ENCODE peak calls at places on chromosomes 6 and 20, in eight cellular contexts. I, P, X, C, R, K, A and M are unnamed samples.

GRCh38 chr6:157230971-157231370 is 92.3 kb downstream of the TMEM242 start:
- DNase-seq in I (no peak), P (no peak), X (no peak), C (no peak), R (no peak), K (no peak), A (no peak), M (no peak)

GRCh38 chr20:34264141-34264540 is 22.9 kb downstream of the ASIP start:
- DNase-seq in I (no peak), P (no peak), X (no peak), C (no peak), R (no peak), K (no peak), A (no peak), M (no peak)

GRCh38 chr6:126963077-126963809 is 155.2 kb upstream of the RSPO3 start:
- DNase-seq in I (no peak), P (no peak), X (no peak), C (no peak), R (no peak), K (no peak), A (no peak), M (no peak)

GRCh38 chr6:68038815-68039408 is 596.2 kb upstream of the ADGRB3 start:
- DNase-seq in I (no peak), P (no peak), X (no peak), C (no peak), R (no peak), K (no peak), A (no peak), M (no peak)

GRCh38 chr6:89284963-89285735 is 29.9 kb downstream of the GABRR2 start:
- DNase-seq in I (no peak), P (no peak), X (no peak), C (no peak), R (no peak), K (no peak), A (no peak), M (no peak)

GRCh38 chr20:32050851-32051556 is 1.0 kb upstream of the HCK start:
- DNase-seq in I (no peak), P (no peak), X (no peak), C (no peak), R (no peak), K (no peak), A (no peak), M (no peak)

GRCh38 chr6:23642849-23643248 is 483.2 kb upstream of the NRSN1 start:
- DNase-seq in I (no peak), P (no peak), X (no peak), C (no peak), R (no peak), K (no peak), A (no peak), M (no peak)

GRCh38 chr20:52482049-52482448 is 290.5 kb upstream of the ZFP64 start:
- DNase-seq in I (no peak), P (no peak), X (no peak), C (no peak), R (no peak), K (no peak), A (peak), M (no peak)

GRCh38 chr6:63689421-63689820 is 53.8 kb downstream of the PHF3 start:
- DNase-seq in I (no peak), P (no peak), X (no peak), C (no peak), R (no peak), K (no peak), A (peak), M (no peak)

GRCh38 chr6:146336200-146336599 is 207.4 kb upstream of the RAB32 start:
- DNase-seq in I (no peak), P (peak), X (no peak), C (no peak), R (no peak), K (no peak), A (no peak), M (no peak)

GRCh38 chr6:112286010-112286409 is 31.6 kb upstream of the LAMA4 start:
- DNase-seq in I (no peak), P (no peak), X (no peak), C (no peak), R (no peak), K (no peak), A (no peak), M (no peak)

GRCh38 chr6:24910331-24910849 is 25.4 kb downstream of the RIPOR2 start:
- DNase-seq in I (no peak), P (no peak), X (no peak), C (no peak), R (no peak), K (no peak), A (peak), M (no peak)

GRCh38 chr6:43285415-43285814 is 12.6 kb upstream of the SLC22A7 start:
- DNase-seq in I (no peak), P (no peak), X (no peak), C (no peak), R (no peak), K (no peak), A (peak), M (no peak)

GRCh38 chr6:43283905-43284304 is 14.2 kb upstream of the SLC22A7 start:
- DNase-seq in I (no peak), P (no peak), X (no peak), C (no peak), R (no peak), K (no peak), A (no peak), M (no peak)

GRCh38 chr6:43285832-43286231 is 12.2 kb upstream of the SLC22A7 start:
- DNase-seq in I (no peak), P (no peak), X (no peak), C (no peak), R (no peak), K (no peak), A (no peak), M (no peak)

GRCh38 chr6:43283514-43283901 is 14.6 kb upstream of the SLC22A7 start:
- DNase-seq in I (no peak), P (no peak), X (no peak), C (no peak), R (no peak), K (no peak), A (no peak), M (no peak)

DNA sequence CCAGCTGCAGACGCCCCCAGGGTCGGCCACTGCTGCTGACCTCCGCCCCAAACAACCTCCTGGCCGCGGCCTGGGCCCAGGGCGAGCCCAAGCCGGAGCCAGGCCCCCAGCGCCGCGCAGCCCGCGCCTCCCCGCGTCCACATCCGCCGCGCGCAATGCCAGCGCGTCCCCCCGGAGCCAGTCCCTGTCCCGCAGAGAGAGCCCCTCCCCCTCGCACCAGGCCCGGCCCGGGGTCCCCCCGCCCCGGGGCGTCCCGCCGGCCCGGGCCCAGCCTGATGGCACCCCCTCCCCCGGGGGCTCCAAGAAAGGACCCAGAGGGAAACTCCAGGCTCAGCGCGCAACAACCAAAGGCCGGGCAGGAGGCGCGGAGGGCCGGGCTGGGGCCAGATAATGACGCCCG is 13.1 kb upstream of the SLC22A7 start:
- DNase-seq in I (no peak), P (no peak), X (no peak), C (no peak), R (no peak), K (no peak), A (peak), M (no peak)
- TF ChIP-seq EZH2 in I (no peak), P (no peak), X (no peak), C (no peak), R (no peak), K (peak), A (no peak), M (no peak)

GRCh38 chr6:153074761-153075160 is 56.3 kb downstream of the RGS17 start:
- DNase-seq in I (no peak), P (no peak), X (no peak), C (no peak), R (no peak), K (no peak), A (no peak), M (no peak)
- H3K4me2 ChIP-seq in I (no peak), P (no peak), X (no peak), C (no peak), R (no peak), K (no peak), A (no peak), M (no peak)

DNA sequence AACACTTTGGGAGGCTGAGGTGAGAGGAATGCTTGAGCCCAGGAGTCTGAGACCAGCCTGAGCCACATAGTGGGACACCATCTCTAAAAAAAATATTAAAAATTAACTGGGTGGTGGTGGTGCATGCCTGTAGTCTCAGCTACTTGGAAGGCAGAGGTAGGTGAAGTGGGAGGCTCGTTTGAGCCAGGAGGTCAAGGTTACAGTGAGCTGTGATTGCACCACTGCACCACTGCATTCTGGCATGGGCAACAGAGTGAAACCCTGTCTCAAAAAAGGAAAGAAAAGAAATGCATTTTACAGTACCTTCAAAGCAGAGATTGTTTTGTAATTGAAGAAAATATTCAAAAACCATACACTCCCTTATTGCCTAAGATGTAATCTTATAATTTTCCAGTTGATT is 6.5 kb downstream of the OCSTAMP start:
- DNase-seq in I (no peak), P (no peak), X (no peak), C (no peak), R (no peak), K (no peak), A (no peak), M (no peak)
- H3K27ac ChIP-seq in I (no peak), P (no peak), X (no peak), C (peak), R (no peak), K (no peak), A (no peak), M (no peak)

DNA sequence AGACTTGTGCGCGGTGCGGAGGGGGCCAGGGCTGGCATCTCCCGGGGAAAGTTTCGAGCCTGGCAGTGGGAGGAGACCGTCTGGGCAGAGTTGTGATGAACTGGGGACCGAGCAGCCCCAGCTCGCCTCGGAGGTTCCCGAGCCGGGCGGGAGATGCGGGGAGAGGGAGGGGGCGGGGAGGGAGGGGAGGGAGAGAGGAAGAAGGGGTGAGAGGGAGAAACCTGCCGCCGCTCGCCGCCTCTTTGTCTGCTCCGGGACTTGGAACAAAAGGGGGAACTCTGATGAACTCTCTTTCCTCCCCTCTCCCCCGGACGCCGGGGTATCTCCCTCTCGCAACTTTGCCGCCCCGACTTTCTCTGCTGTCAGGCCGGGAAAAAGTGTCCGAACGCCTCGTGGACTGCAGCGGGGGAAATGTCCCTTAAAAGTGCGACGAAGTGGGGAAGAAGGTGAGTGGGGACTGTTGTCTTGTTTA is 72.7 kb downstream of the SOX4 start:
- DNase-seq in I (no peak), P (no peak), X (peak), C (no peak), R (no peak), K (no peak), A (peak), M (no peak)
- TF ChIP-seq EZH2 in I (no peak), P (peak), X (no peak), C (no peak), R (no peak), K (peak), A (no peak), M (peak)

GRCh38 chr6:73941892-73942291 is 245.9 kb downstream of the CD109 start:
- DNase-seq in I (no peak), P (no peak), X (no peak), C (no peak), R (no peak), K (no peak), A (peak), M (no peak)

GRCh38 chr6:73943401-73943800 is 247.4 kb downstream of the CD109 start:
- DNase-seq in I (no peak), P (no peak), X (no peak), C (no peak), R (no peak), K (no peak), A (peak), M (no peak)

GRCh38 chr6:73942581-73942980 is 246.6 kb downstream of the CD109 start:
- DNase-seq in I (peak), P (peak), X (no peak), C (no peak), R (no peak), K (peak), A (peak), M (peak)

DNA sequence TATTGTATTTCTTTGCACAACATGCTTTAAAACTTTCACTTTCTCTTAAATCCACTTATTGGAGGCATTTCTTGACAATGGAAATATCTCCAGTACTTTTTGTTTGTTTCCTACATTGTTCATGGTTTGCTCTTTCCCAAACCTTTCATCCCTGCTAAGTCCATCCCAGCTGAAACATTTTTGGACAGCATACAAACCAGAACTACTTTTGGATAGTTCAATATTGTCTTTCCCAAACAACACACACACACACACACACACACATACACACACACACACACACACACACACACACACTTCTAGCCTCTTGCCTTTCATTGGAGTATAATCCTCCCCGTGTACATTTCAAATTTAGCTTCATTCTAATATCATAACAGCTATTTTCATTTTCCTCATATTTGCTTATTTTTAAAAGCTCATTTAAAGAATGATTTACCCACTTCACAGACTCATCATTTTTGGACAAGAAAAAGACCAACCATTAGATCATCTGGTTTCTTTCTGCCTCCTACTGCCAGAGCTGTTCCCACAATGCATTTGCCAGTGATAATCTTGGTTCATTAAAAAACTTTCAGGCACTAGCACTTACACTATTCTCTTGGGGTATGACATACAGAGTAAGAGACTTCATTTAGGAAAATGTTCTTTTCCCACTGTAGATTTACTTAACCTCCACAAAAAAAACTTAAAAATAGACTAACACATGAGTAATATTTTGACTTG is 248.1 kb downstream of the CD109 start:
- DNase-seq in I (no peak), P (no peak), X (no peak), C (no peak), R (no peak), K (no peak), A (peak), M (no peak)
- H3K4me2 ChIP-seq in I (no peak), P (no peak), X (no peak), C (no peak), R (no peak), K (no peak), A (no peak), M (no peak)

GRCh38 chr6:169074551-169074950 is 179.1 kb downstream of the THBS2 start:
- DNase-seq in I (no peak), P (peak), X (no peak), C (no peak), R (no peak), K (no peak), A (peak), M (peak)
- H3K27ac ChIP-seq in I (no peak), P (peak), X (peak), C (no peak), R (no peak), K (no peak), A (peak), M (no peak)

DNA sequence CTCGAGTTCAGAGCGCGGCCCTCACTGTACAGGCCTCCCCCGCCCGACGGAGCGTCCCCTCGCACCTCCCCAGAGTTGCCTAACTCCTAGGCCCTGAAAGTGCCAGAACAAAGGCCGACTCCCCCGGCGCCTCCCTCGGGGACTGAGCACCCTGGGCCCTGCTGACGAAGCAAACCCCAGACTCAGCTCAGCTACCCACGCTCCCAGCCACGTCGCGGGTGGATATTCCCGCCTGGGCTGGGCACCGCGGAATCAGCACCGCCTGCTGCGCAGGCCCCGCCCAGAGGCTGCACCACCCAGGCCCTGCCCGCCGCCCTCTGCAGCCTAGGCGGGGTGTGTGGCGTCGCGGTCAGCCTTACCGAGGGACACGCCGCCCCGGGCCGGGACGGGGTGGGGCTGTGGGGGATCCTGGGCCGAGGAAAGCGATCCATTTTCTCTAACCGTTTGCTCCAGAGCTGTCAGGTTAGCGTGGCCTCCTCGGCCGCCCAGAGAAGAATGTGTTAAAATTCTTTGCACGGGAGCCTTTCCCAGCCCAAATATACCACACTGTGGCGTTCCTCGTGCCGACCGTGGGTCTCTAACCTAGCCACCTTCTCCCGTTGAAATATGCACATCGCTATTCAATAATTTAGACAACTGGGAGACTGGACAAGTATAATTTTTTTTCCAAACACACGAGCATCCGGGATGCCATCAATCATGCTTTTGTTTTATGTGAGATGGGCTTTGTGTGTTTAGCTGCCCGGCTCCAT is 31.4 kb downstream of the TFAP2A start:
- DNase-seq in I (no peak), P (no peak), X (no peak), C (peak), R (peak), K (no peak), A (no peak), M (no peak)
- TF ChIP-seq EZH2 in I (no peak), P (peak), X (peak), C (no peak), R (no peak), K (no peak), A (no peak), M (no peak)

DNA sequence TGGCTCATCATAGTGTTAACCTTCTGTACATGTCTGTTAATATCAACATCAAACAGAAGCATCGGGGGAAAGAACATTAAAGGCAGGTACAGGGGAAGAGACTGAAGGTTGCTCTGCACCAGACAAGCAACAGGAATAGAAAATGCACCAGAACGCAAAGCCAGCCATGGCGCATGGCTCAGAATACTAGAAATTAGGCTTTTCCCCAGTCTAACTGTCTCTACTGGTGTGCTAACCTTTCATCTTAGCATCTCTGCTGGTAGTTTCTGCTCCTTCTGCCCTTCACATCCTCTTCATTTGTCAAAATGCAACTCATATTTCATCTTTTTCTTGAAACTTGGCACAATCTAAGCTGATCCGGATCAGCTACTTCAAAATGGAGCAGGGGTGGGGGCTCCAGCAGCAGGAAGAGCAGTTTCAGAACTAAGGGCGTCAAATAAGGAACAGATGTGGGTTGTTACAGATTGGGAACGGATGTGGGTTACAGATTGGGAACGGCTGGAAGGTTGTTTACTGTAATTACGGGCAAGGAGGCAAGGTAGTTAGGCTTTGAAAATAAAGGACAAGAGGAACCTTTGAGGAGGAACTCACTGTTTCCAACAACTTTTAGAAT is 13.1 kb upstream of the RNASET2 start:
- DNase-seq in I (no peak), P (no peak), X (no peak), C (no peak), R (no peak), K (no peak), A (no peak), M (no peak)
- H3K4me2 ChIP-seq in I (no peak), P (no peak), X (no peak), C (no peak), R (no peak), K (no peak), A (no peak), M (no peak)